ENCODE peak calls at places on chromosomes 16 and 17, in eight cellular contexts. Q, I, N, L, D, U, Y and P are unnamed samples.

GRCh38 chr16:30527635-30528178 is 1.3 kb upstream of the ZNF768 start:
- DNase-seq in N (no peak), L (no peak), I (no peak), D (no peak), Y (no peak), Q (no peak), U (peak), P (no peak)

GRCh38 chr16:78177927-78178326 is 78.5 kb downstream of the WWOX start:
- DNase-seq in L (no peak), N (no peak), Q (no peak), Y (no peak), D (no peak), I (no peak), U (no peak), P (no peak)

GRCh38 chr17:81090361-81091133 is 55.6 kb downstream of the BAIAP2 start:
- DNase-seq in Q (peak), L (peak), N (no peak), D (peak), U (no peak), I (peak), Y (no peak), P (no peak)

GRCh38 chr16:16073884-16074781 is 124.7 kb downstream of the ABCC1 start:
- DNase-seq in U (no peak), I (no peak), Q (peak), N (no peak), D (no peak), L (peak), Y (no peak), P (no peak)

GRCh38 chr16:9192746-9193145 is 101.3 kb downstream of the HAPSTR1 start:
- DNase-seq in I (no peak), Q (no peak), Y (no peak), D (no peak), N (no peak), L (no peak), U (no peak), P (no peak)

GRCh38 chr17:83036193-83036592 is 43.2 kb upstream of the METRNL start:
- DNase-seq in U (no peak), Q (no peak), D (no peak), N (no peak), L (no peak), I (no peak), Y (no peak), P (no peak)

GRCh38 chr16:77805403-77805802 is 17.0 kb downstream of the VAT1L start:
- DNase-seq in U (no peak), I (no peak), Q (no peak), D (no peak), L (no peak), N (no peak), Y (no peak), P (no peak)

GRCh38 chr17:63116967-63117366 is 150.9 kb downstream of the TANC2 start:
- DNase-seq in Y (peak), L (peak), U (no peak), I (no peak), D (no peak), Q (peak), N (peak), P (no peak)

GRCh38 chr17:29243792-29244191 is 2.9 kb upstream of the CRYBA1 start:
- DNase-seq in Y (no peak), N (peak), L (no peak), I (no peak), D (no peak), U (no peak), Q (no peak), P (no peak)

GRCh38 chr17:3557768-3558583 is at the start of gene TRPV3:
- DNase-seq in Y (no peak), L (peak), N (peak), U (peak), Q (peak), I (peak), D (peak), P (no peak)

GRCh38 chr17:2400474-2400866 is 390 bp downstream of the MNT start:
- DNase-seq in D (peak), L (peak), Y (no peak), N (peak), U (peak), Q (peak), I (peak), P (no peak)

GRCh38 chr16:83895942-83896341 is 3.0 kb upstream of the MLYCD start:
- DNase-seq in D (no peak), I (no peak), Y (no peak), L (no peak), N (no peak), U (no peak), Q (no peak), P (no peak)

GRCh38 chr16:15644306-15644961 is 1.5 kb upstream of the MARF1 start:
- DNase-seq in L (no peak), N (no peak), I (no peak), U (no peak), Q (peak), D (no peak), Y (no peak), P (peak)

GRCh38 chr16:997440-998051 is 16.0 kb downstream of the SOX8 start:
- DNase-seq in Q (peak), N (peak), U (no peak), I (peak), L (peak), Y (no peak), D (peak), P (peak)

GRCh38 chr17:21132428-21132827 is 5.7 kb downstream of the DHRS7B start:
- DNase-seq in Q (no peak), U (no peak), Y (no peak), D (no peak), L (no peak), I (no peak), N (no peak), P (no peak)

GRCh38 chr17:42111901-42112551 is 488 bp downstream of the DHX58 start:
- DNase-seq in L (peak), U (no peak), Q (peak), I (peak), Y (peak), D (peak), N (peak), P (no peak)

GRCh38 chr17:47862621-47863440 is 11.9 kb upstream of the SP6 start:
- DNase-seq in Q (peak), D (no peak), N (peak), I (no peak), L (peak), U (no peak), Y (no peak), P (no peak)

GRCh38 chr17:44146375-44147346 is 4.9 kb downstream of the HROB start:
- DNase-seq in Y (no peak), Q (no peak), L (no peak), U (no peak), D (no peak), I (no peak), N (no peak), P (no peak)

GRCh38 chr16:3800019-3800418 is 80.5 kb downstream of the CREBBP start:
- DNase-seq in Q (no peak), L (no peak), D (no peak), I (no peak), U (no peak), N (no peak), Y (no peak), P (no peak)

GRCh38 chr16:15792563-15792971 is 64.3 kb downstream of the MYH11 start:
- DNase-seq in I (no peak), N (no peak), Q (no peak), D (no peak), U (no peak), Y (no peak), L (no peak), P (no peak)

GRCh38 chr17:48492401-48493298 is 38.2 kb downstream of the HOXB1 start:
- DNase-seq in Y (no peak), D (peak), I (peak), L (peak), U (peak), N (peak), Q (peak), P (peak)